ENCODE peak calls at places on chromosomes 1 and 21, in four cellular contexts. One of them, this sample, is unnamed.

GRCh38 chr1:224045556-224045955 is 68.4 kb upstream of the FBXO28 start:
- DNase-seq in trophoblast cell: no peak
- DNase-seq in IMR-90: no peak
- DNase-seq in mesenchymal stem cell: no peak
- DNase-seq in this sample: no peak

GRCh38 chr1:16613185-16614147 is at the start of gene NBPF1:
- DNase-seq in mesenchymal stem cell: peak; percentile 97
- DNase-seq in trophoblast cell: peak; percentile 100
- DNase-seq in IMR-90: peak; percentile 94
- DNase-seq in this sample: peak; percentile 99

GRCh38 chr1:154686507-154686906 is 78.5 kb upstream of the ADAR start:
- DNase-seq in mesenchymal stem cell: no peak
- DNase-seq in IMR-90: no peak
- DNase-seq in trophoblast cell: no peak
- DNase-seq in this sample: no peak

GRCh38 chr1:169193191-169193850 is 86.8 kb downstream of the ATP1B1 start:
- DNase-seq in trophoblast cell: no peak
- DNase-seq in IMR-90: peak; percentile 17
- DNase-seq in mesenchymal stem cell: no peak
- DNase-seq in this sample: no peak

GRCh38 chr1:8625981-8626898 is 191.2 kb downstream of the RERE start:
- DNase-seq in trophoblast cell: peak; percentile 52
- DNase-seq in mesenchymal stem cell: peak; percentile 93
- DNase-seq in IMR-90: peak; percentile 98
- DNase-seq in this sample: no peak

GRCh38 chr1:41361495-41362356 is 492 bp downstream of the FOXO6 start:
- DNase-seq in trophoblast cell: no peak
- DNase-seq in mesenchymal stem cell: no peak
- DNase-seq in IMR-90: no peak
- DNase-seq in this sample: peak; percentile 74

GRCh38 chr1:30404341-30404740 is 319.0 kb downstream of the MATN1 start:
- DNase-seq in mesenchymal stem cell: no peak
- DNase-seq in IMR-90: no peak
- DNase-seq in trophoblast cell: no peak
- DNase-seq in this sample: no peak

GRCh38 chr1:10866314-10867091 is 70.1 kb upstream of the CASZ1 start:
- DNase-seq in mesenchymal stem cell: peak; percentile 22
- DNase-seq in IMR-90: peak; percentile 48
- DNase-seq in trophoblast cell: no peak
- DNase-seq in this sample: peak; percentile 74

GRCh38 chr1:112849967-112850641 is 105.9 kb downstream of the SLC16A1 start:
- DNase-seq in IMR-90: no peak
- DNase-seq in mesenchymal stem cell: no peak
- DNase-seq in trophoblast cell: peak; percentile 98
- DNase-seq in this sample: no peak

GRCh38 chr21:46425566-46425965 is 33.1 kb upstream of the DIP2A start:
- DNase-seq in mesenchymal stem cell: no peak
- DNase-seq in trophoblast cell: no peak
- DNase-seq in IMR-90: no peak
- DNase-seq in this sample: no peak

GRCh38 chr1:201024251-201024998 is 911 bp upstream of the KIF21B start:
- DNase-seq in trophoblast cell: no peak
- DNase-seq in IMR-90: no peak
- DNase-seq in mesenchymal stem cell: no peak
- DNase-seq in this sample: no peak

GRCh38 chr1:173267453-173267945 is 60.4 kb upstream of the TNFSF4 start:
- DNase-seq in trophoblast cell: no peak
- DNase-seq in mesenchymal stem cell: peak; percentile 54
- DNase-seq in IMR-90: peak; percentile 66
- DNase-seq in this sample: no peak

GRCh38 chr1:173268786-173269277 is 61.7 kb upstream of the TNFSF4 start:
- DNase-seq in mesenchymal stem cell: no peak
- DNase-seq in IMR-90: no peak
- DNase-seq in trophoblast cell: no peak
- DNase-seq in this sample: no peak

GRCh38 chr1:173268261-173268660 is 61.1 kb upstream of the TNFSF4 start:
- DNase-seq in mesenchymal stem cell: no peak
- DNase-seq in IMR-90: no peak
- DNase-seq in trophoblast cell: no peak
- DNase-seq in this sample: no peak

GRCh38 chr1:173269490-173270230 is 62.5 kb upstream of the TNFSF4 start:
- DNase-seq in mesenchymal stem cell: peak; percentile 89
- DNase-seq in IMR-90: peak; percentile 89
- DNase-seq in trophoblast cell: peak; percentile 82
- DNase-seq in this sample: no peak

GRCh38 chr1:173270243-173270642 is 63.1 kb upstream of the TNFSF4 start:
- DNase-seq in mesenchymal stem cell: no peak
- DNase-seq in IMR-90: no peak
- DNase-seq in trophoblast cell: no peak
- DNase-seq in this sample: no peak
- H2BK5ac ChIP-seq in mesenchymal stem cell: no peak overlapping the region
- H2BK5ac ChIP-seq in IMR-90: no peak overlapping the region
- H2BK5ac ChIP-seq in trophoblast cell: no peak overlapping the region
- H2BK5ac ChIP-seq in this sample: no peak overlapping the region

DNA sequence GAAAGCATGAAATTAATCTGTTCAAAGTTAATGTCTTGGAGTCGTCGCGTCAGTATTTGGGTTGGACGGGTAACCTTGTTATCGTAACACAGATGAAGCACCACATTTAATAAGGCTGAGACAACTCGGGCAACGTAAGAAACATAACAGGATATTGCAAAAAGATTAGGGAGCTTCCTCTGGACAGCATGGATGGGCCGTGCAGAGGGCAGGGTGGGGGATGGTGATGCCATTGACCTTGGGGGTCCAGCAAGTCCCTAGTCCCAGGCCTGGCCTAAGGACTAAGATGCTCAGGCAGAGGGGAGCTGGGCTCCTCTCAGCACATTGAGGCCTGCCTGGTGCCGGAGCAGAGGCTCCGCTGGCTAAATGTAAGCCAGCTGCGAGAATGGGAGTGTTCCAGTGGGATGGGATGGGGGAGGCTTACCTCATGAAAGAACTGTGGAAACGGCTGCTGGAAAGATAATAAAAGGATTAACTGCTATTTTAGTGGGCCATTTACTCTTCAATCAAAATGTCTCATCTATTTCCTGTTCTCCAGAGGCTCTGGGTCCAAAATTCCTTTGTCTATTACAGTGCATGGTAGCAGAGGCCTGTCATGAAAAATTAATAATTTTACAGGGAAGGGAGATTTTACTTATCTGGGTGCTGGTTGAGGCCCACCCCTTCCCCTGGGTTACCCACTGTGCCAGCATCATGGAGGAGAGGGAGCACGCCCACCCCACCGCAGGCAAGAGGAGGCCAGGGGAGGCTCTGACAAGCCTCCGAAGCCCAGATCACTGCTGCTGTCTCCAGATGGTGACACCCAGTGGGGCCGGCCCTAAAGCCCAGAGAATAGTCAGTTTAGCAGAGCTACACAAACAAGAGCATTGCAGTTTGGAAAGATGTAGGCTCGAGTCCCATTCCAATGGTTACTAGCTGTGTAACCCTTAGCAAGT is 131.6 kb downstream of the DMRTB1 start:
- DNase-seq in trophoblast cell: no peak
- DNase-seq in IMR-90: no peak
- DNase-seq in mesenchymal stem cell: no peak
- DNase-seq in this sample: no peak
- H3K4me2 ChIP-seq in trophoblast cell: no peak overlapping the region
- H3K4me2 ChIP-seq in IMR-90: no peak overlapping the region
- H3K4me2 ChIP-seq in mesenchymal stem cell: no peak overlapping the region
- H3K4me2 ChIP-seq in this sample: no peak overlapping the region

GRCh38 chr1:110005971-110006370 is 21.4 kb downstream of the AHCYL1 start:
- DNase-seq in trophoblast cell: no peak
- DNase-seq in mesenchymal stem cell: peak; percentile 40
- DNase-seq in IMR-90: peak; percentile 72
- DNase-seq in this sample: no peak

GRCh38 chr1:110002695-110003094 is 18.1 kb downstream of the AHCYL1 start:
- DNase-seq in trophoblast cell: no peak
- DNase-seq in IMR-90: no peak
- DNase-seq in mesenchymal stem cell: no peak
- DNase-seq in this sample: no peak

GRCh38 chr1:110004583-110004982 is 20.0 kb downstream of the AHCYL1 start:
- DNase-seq in IMR-90: no peak
- DNase-seq in mesenchymal stem cell: no peak
- DNase-seq in trophoblast cell: no peak
- DNase-seq in this sample: no peak

GRCh38 chr1:110006516-110006915 is 22.0 kb downstream of the AHCYL1 start:
- DNase-seq in IMR-90: no peak
- DNase-seq in trophoblast cell: no peak
- DNase-seq in mesenchymal stem cell: no peak
- DNase-seq in this sample: no peak

DNA sequence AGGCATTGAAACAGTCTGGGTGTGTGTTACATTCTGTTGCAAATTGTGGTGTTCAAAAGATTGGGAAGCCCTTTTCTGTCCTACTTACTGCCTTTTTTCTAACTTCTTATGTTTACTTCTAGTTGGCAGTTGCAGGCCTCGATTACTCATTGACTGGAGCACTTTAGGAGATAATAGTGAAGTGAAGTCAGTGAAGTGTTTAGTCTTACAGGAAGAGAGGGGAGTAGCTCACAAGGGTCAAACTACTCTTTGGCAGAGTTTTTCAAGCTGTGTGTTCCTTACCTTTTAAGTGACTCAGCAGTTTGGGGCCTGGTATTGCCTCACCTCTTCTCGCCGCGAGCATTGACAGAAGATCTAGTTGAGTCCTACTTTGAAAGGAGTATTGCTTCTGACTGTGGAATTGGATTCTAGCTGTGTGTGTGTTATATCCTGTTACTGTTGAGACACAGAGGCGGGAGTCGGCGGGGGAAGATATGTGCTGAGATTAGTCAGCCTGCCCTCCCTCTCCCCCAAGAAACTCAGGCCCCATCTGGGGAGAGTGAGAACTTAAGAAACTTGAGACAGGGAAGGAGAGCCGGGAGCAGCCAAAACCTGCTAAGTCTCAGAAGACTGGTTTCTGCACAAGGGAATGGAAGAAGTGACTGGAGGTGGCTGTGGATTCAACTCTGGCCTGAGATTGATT is 19.3 kb downstream of the AHCYL1 start:
- DNase-seq in trophoblast cell: peak; percentile 85
- DNase-seq in IMR-90: peak; percentile 99
- DNase-seq in mesenchymal stem cell: peak; percentile 99
- DNase-seq in this sample: peak; percentile 53
- H2BK5ac ChIP-seq in trophoblast cell: peak overlapping the region; percentile 59
- H2BK5ac ChIP-seq in IMR-90: peak overlapping the region; percentile 89
- H2BK5ac ChIP-seq in mesenchymal stem cell: peak overlapping the region; percentile 25
- H2BK5ac ChIP-seq in this sample: peak overlapping the region; percentile 62

DNA sequence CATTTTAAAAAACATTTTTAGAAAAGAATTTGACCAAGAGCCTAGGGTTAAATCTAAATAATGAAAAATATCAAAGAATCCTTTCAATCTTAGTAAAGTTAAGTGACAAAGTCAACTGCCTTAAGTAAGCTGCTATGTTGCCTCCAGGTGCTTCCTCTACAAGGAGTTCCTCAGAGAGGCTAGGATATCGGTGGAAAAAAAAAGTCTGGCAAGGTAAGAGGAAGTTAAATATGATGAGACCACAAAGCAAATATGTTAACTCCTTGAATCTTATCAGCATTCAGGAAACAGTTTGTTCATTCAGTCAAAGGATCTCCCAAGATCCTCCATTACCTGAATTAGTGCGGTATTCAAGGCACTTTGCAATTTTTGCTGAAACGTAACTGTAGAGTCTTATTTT is 563.5 kb downstream of the PTPRC start:
- DNase-seq in IMR-90: no peak
- DNase-seq in trophoblast cell: no peak
- DNase-seq in mesenchymal stem cell: no peak
- DNase-seq in this sample: no peak
- H3K4me2 ChIP-seq in IMR-90: no peak overlapping the region
- H3K4me2 ChIP-seq in trophoblast cell: no peak overlapping the region
- H3K4me2 ChIP-seq in mesenchymal stem cell: no peak overlapping the region
- H3K4me2 ChIP-seq in this sample: no peak overlapping the region

DNA sequence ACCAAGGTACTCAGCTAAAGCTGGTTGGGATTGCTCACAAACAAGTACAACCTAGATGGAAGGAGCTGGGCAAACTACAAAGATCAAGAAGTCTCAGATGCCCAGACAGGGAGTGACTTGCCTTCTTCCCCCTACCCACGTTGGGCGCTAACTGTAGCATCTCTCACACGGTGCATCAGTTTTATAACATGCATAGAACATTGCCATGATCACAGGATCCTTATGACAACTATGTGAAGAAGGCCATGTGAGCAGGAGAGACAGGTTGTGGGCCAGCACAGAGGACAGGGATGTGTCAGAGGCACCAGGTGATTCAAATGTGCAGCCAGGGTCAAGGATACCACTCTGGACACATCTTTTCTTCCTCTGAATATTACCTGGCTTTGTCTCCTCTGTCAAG is 28.3 kb upstream of the CYP4B1 start:
- DNase-seq in mesenchymal stem cell: no peak
- DNase-seq in IMR-90: no peak
- DNase-seq in trophoblast cell: no peak
- DNase-seq in this sample: no peak
- H2BK5ac ChIP-seq in mesenchymal stem cell: no peak overlapping the region
- H2BK5ac ChIP-seq in IMR-90: no peak overlapping the region
- H2BK5ac ChIP-seq in trophoblast cell: no peak overlapping the region
- H2BK5ac ChIP-seq in this sample: no peak overlapping the region

GRCh38 chr1:51557168-51557567 is 38.1 kb upstream of the EPS15 start:
- DNase-seq in mesenchymal stem cell: no peak
- DNase-seq in trophoblast cell: no peak
- DNase-seq in IMR-90: no peak
- DNase-seq in this sample: no peak

GRCh38 chr1:51559501-51559900 is 40.4 kb upstream of the EPS15 start:
- DNase-seq in IMR-90: no peak
- DNase-seq in trophoblast cell: no peak
- DNase-seq in mesenchymal stem cell: no peak
- DNase-seq in this sample: no peak

GRCh38 chr1:51560034-51560433 is 41.0 kb upstream of the EPS15 start:
- DNase-seq in mesenchymal stem cell: no peak
- DNase-seq in trophoblast cell: no peak
- DNase-seq in IMR-90: no peak
- DNase-seq in this sample: no peak

GRCh38 chr1:51559064-51559500 is 40.0 kb upstream of the EPS15 start:
- DNase-seq in mesenchymal stem cell: no peak
- DNase-seq in trophoblast cell: no peak
- DNase-seq in IMR-90: no peak
- DNase-seq in this sample: no peak

DNA sequence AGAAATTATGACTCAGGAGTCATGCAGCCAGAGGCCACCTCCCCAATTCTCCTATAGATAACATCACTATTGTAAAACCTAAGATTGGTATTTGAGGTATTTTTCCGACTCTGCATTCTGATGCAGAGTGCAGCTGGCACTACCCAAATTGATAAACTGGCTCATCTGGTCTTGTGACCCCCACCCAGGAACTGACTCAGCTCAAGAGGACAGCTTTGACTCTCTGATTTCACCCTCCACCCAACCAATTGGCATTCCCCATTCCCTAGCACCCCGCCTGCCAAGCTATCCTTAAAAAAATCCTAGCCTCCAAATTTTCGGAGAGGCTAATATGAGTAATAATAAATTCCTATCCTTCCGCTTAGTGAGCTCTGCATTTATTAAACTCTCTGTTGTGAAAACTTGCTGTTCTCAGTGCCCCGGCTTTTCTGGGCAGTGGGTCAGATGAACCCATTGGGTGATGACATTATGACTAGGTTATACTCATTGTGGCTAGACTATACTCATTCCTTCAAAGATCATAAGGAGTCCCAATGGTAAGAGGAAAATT is 39.4 kb upstream of the EPS15 start:
- DNase-seq in IMR-90: peak; percentile 47
- DNase-seq in trophoblast cell: peak; percentile 56
- DNase-seq in mesenchymal stem cell: no peak
- DNase-seq in this sample: no peak
- H3K4me2 ChIP-seq in IMR-90: no peak overlapping the region
- H3K4me2 ChIP-seq in trophoblast cell: peak overlapping the region; percentile 37
- H3K4me2 ChIP-seq in mesenchymal stem cell: no peak overlapping the region
- H3K4me2 ChIP-seq in this sample: no peak overlapping the region

GRCh38 chr1:31782766-31783410 is 18.7 kb upstream of the ADGRB2 start:
- DNase-seq in mesenchymal stem cell: no peak
- DNase-seq in trophoblast cell: no peak
- DNase-seq in IMR-90: no peak
- DNase-seq in this sample: no peak
- H2BK5ac ChIP-seq in mesenchymal stem cell: no peak overlapping the region
- H2BK5ac ChIP-seq in trophoblast cell: no peak overlapping the region
- H2BK5ac ChIP-seq in IMR-90: no peak overlapping the region
- H2BK5ac ChIP-seq in this sample: peak overlapping the region; percentile 86